ENCODE peak calls at places on chromosomes 7 and 10, in six cellular contexts. W, H, L, C, V and P are unnamed samples.

GRCh38 chr10:24206926-24207701 is 1.8 kb upstream of the KIAA1217 start:
- DNase-seq in W (no peak), H (no peak), L (no peak), C (no peak), V (no peak), P (no peak)

GRCh38 chr10:27525819-27526218 is 21.7 kb downstream of the RAB18 start:
- DNase-seq in W (no peak), H (no peak), L (no peak), C (peak; percentile 65), V (peak; percentile 52), P (no peak)

GRCh38 chr10:60086421-60086820 is 180.1 kb upstream of the CCDC6 start:
- DNase-seq in W (no peak), H (no peak), L (no peak), C (no peak), V (no peak), P (no peak)

GRCh38 chr7:16395121-16395520 is 26.2 kb downstream of the CRPPA start:
- DNase-seq in W (no peak), H (no peak), L (no peak), C (no peak), V (no peak), P (no peak)

GRCh38 chr10:84329094-84329611 is 764 bp downstream of the CCSER2 start:
- DNase-seq in W (peak; percentile 17), H (peak; percentile 35), L (no peak), C (peak; percentile 52), V (no peak), P (peak; percentile 41)

GRCh38 chr7:106070201-106070551 is 41.9 kb downstream of the SYPL1 start:
- DNase-seq in W (no peak), H (peak; percentile 61), L (no peak), C (no peak), V (no peak), P (no peak)

GRCh38 chr7:141042222-141043193 is 27.8 kb upstream of the MRPS33 start:
- DNase-seq in W (no peak), H (peak; percentile 27), L (no peak), C (peak; percentile 45), V (no peak), P (no peak)

GRCh38 chr10:102400061-102400460 is 4.6 kb downstream of the NFKB2 start:
- DNase-seq in W (no peak), H (no peak), L (no peak), C (no peak), V (no peak), P (no peak)

GRCh38 chr10:132885451-132886210 is 56.7 kb downstream of the CFAP46 start:
- DNase-seq in W (no peak), H (no peak), L (no peak), C (no peak), V (no peak), P (no peak)

GRCh38 chr7:90211391-90212148 is at the start of gene STEAP2:
- DNase-seq in W (no peak), H (peak; percentile 92), L (peak; percentile 83), C (peak; percentile 84), V (peak; percentile 53), P (peak; percentile 91)

GRCh38 chr10:33330543-33331019 is 3.9 kb downstream of the NRP1 start:
- DNase-seq in W (peak; percentile 43), H (peak; percentile 100), L (peak; percentile 71), C (peak; percentile 90), V (peak; percentile 85), P (peak; percentile 72)

GRCh38 chr10:59175538-59176240 is 754 bp upstream of the PHYHIPL start:
- DNase-seq in W (no peak), H (no peak), L (peak; percentile 20), C (no peak), V (no peak), P (peak; percentile 76)